ENCODE peak calls at places on chromosomes 12 and 14, in five cellular contexts. X is endothelial cell of umbilical vein, K is transverse colon, P is Peyer's patch, F is uterus. L is an unnamed sample. For H3K27me3, the result is how much of the 10 kb centered on the place peaks cover.

GRCh38 chr12:64627781-64628180 is 17.5 kb downstream of the RASSF3 start:
- DNase-seq in X (peak), K (no peak), P (no peak), F (no peak), L (no peak)

GRCh38 chr12:95646781-95647184 is 95.5 kb upstream of the USP44 start:
- DNase-seq in X (peak), K (no peak), P (no peak), F (no peak), L (no peak)

GRCh38 chr14:100609941-100610391 is 22.7 kb upstream of the BEGAIN start:
- DNase-seq in X (no peak), K (no peak), P (peak), F (no peak), L (no peak)

GRCh38 chr12:104957388-104958008 is 592 bp downstream of the SLC41A2 start:
- DNase-seq in X (peak), K (peak), P (peak), F (no peak), L (peak)

GRCh38 chr14:100747736-100748135 is 21.0 kb downstream of the DLK1 start:
- DNase-seq in X (no peak), K (no peak), P (no peak), F (no peak), L (peak)

GRCh38 chr14:51095854-51096823 is 1.2 kb upstream of the TRIM9 start:
- DNase-seq in X (no peak), K (peak), P (peak), F (peak), L (no peak)

GRCh38 chr12:121448771-121449315 is 48.9 kb downstream of the RNF34 start:
- DNase-seq in X (no peak), K (no peak), P (no peak), F (no peak), L (peak)

GRCh38 chr14:43410631-43411030 is 1096.5 kb downstream of the FSCB start:
- DNase-seq in X (no peak), K (no peak), P (no peak), F (no peak), L (peak)

GRCh38 chr14:88630565-88630964 is 67.7 kb downstream of the ZC3H14 start:
- DNase-seq in X (peak), K (no peak), P (no peak), F (no peak), L (no peak)

GRCh38 chr12:117342247-117342646 is 19.2 kb downstream of the NOS1 start:
- DNase-seq in X (no peak), K (no peak), P (no peak), F (no peak), L (no peak)

GRCh38 chr12:121955258-121956040 is 37.1 kb downstream of the CFAP251 start:
- DNase-seq in X (peak), K (no peak), P (no peak), F (no peak), L (no peak)

GRCh38 chr14:103905861-103906456 is 22.3 kb upstream of the TDRD9 start:
- DNase-seq in X (peak), K (no peak), P (no peak), F (no peak), L (no peak)

DNA sequence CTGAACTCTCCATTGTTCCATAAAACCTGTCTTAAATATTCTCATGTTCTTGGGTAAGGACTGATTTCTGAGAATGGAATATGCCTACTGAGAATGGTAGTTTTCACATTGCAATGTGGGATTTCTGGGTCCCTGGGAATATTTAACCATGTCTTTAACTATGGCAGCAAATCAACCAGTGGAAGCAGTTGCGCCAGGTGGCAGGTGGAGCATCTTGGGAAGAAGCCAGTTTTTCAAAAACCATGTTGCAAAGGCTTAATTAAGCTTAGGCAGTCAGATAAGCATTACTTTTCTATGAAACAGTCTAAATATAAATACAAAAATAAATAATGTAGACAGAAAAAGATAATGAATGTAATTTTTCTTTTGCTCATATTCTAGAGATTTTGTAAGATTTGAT is 448.1 kb downstream of the ADAMTS20 start:
- DNase-seq in X (no peak), K (no peak), P (no peak), F (no peak), L (no peak)
- H3K27me3 ChIP-seq in X (under half), K (under half), P (under half), F (under half), L (under half)

DNA sequence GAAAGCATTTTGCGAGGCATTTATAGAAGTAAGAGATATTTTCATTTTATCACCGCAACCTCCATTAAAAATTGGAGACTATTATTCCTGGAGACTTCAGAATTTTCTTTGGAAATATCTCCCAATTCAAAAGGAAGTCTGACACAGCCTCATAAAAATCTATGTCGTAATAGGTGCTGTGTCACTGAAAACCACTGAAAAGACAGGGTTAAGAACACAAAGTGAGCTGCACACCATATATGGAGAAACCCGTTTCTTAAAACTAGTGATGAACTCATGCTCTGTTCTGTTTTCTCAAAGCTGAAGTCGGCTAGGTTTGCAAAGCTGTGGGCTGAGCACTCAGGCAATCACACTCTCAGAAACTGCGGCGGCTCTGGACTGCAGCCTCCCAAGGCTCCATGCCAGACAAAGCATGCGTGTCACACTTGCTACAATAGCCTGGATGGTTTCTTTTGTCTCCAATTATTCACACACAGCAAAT is at the start of gene GLIPR1:
- DNase-seq in X (peak), K (peak), P (peak), F (peak), L (peak)
- TF ChIP-seq POLR2A in X (peak), K (peak), P (peak), F (peak), L (peak)

GRCh38 chr12:1488908-1489381 is 105.4 kb downstream of the FBXL14 start:
- DNase-seq in X (no peak), K (no peak), P (no peak), F (no peak), L (no peak)
- H3K27me3 ChIP-seq in X (under half), K (under half), P (under half), F (under half), L (under half)

GRCh38 chr14:50001146-50001998 is 108.5 kb downstream of the ARF6 start:
- DNase-seq in X (no peak), K (peak), P (peak), F (peak), L (peak)

GRCh38 chr14:50006141-50006540 is 110.2 kb downstream of the VCPKMT start:
- DNase-seq in X (no peak), K (no peak), P (no peak), F (no peak), L (no peak)

GRCh38 chr14:50002926-50003212 is 110.0 kb downstream of the ARF6 start:
- DNase-seq in X (no peak), K (no peak), P (no peak), F (no peak), L (no peak)

GRCh38 chr14:50001999-50002925 is 109.4 kb downstream of the ARF6 start:
- DNase-seq in X (no peak), K (peak), P (peak), F (no peak), L (peak)

GRCh38 chr14:50003213-50004021 is 110.5 kb downstream of the ARF6 start:
- DNase-seq in X (peak), K (peak), P (peak), F (peak), L (peak)
- TF ChIP-seq POLR2A in X (peak), K (peak), P (peak), F (peak), L (peak)

L was measured in upper lobe of left lung.